ENCODE peak calls at places on chromosomes 5 and 9, in six cellular contexts. U is HepG2, X is mammary epithelial cell, A is PC-3, D is hepatocyte, F is IMR-90. N is an unnamed sample.

GRCh38 chr5:2139478-2139877 is 256.8 kb upstream of the IRX4 start:
- DNase-seq in U (no peak), X (no peak), A (no peak), D (no peak), F (no peak), N (peak; percentile 75)

GRCh38 chr5:142420521-142420920 is 95.7 kb upstream of the SPRY4 start:
- DNase-seq in U (no peak), X (no peak), A (no peak), D (no peak), F (peak; percentile 33), N (no peak)

GRCh38 chr5:143582869-143583268 is 179.4 kb upstream of the NR3C1 start:
- DNase-seq in U (no peak), X (peak; percentile 75), A (peak; percentile 79), D (no peak), F (peak; percentile 83), N (no peak)

GRCh38 chr9:82369251-82369945 is 380.8 kb downstream of the SPATA31D1 start:
- DNase-seq in U (no peak), X (no peak), A (no peak), D (peak; percentile 17), F (no peak), N (no peak)

GRCh38 chr5:31556461-31556860 is 24.4 kb downstream of the C5orf22 start:
- DNase-seq in U (no peak), X (peak; percentile 5), A (no peak), D (no peak), F (peak; percentile 75), N (no peak)

GRCh38 chr5:168851902-168852321 is 272.7 kb upstream of the PANK3 start:
- DNase-seq in U (no peak), X (peak; percentile 91), A (peak; percentile 54), D (peak; percentile 50), F (no peak), N (no peak)

GRCh38 chr9:111298831-111299603 is 31.0 kb downstream of the OR2K2 start:
- DNase-seq in U (peak; percentile 22), X (peak; percentile 39), A (peak; percentile 73), D (peak; percentile 55), F (peak; percentile 81), N (peak; percentile 41)

GRCh38 chr5:176183321-176184074 is 54.7 kb upstream of the SIMC1 start:
- DNase-seq in U (no peak), X (no peak), A (no peak), D (no peak), F (no peak), N (no peak)

GRCh38 chr5:100889165-100889564 is 13.9 kb downstream of the ST8SIA4 start:
- DNase-seq in U (no peak), X (no peak), A (no peak), D (no peak), F (no peak), N (no peak)

GRCh38 chr9:35603506-35603985 is 1.5 kb upstream of the TESK1 start:
- DNase-seq in U (peak; percentile 28), X (peak; percentile 53), A (peak; percentile 30), D (peak; percentile 57), F (peak; percentile 86), N (peak; percentile 94)

GRCh38 chr5:23588841-23589240 is 81.4 kb downstream of the PRDM9 start:
- DNase-seq in U (no peak), X (no peak), A (no peak), D (no peak), F (no peak), N (no peak)

GRCh38 chr5:113177225-113177624 is 200.6 kb downstream of the DCP2 start:
- DNase-seq in U (peak; percentile 50), X (no peak), A (no peak), D (no peak), F (no peak), N (no peak)

GRCh38 chr9:84357235-84357634 is 16.7 kb upstream of the SLC28A3 start:
- DNase-seq in U (no peak), X (no peak), A (no peak), D (no peak), F (no peak), N (peak; percentile 75)

GRCh38 chr5:159947708-159948358 is 31.6 kb downstream of the ADRA1B start:
- DNase-seq in U (no peak), X (no peak), A (no peak), D (peak; percentile 25), F (peak; percentile 69), N (no peak)

GRCh38 chr5:87182622-87183021 is 85.1 kb upstream of the RASA1 start:
- DNase-seq in U (no peak), X (no peak), A (no peak), D (no peak), F (no peak), N (peak; percentile 13)

GRCh38 chr9:82535432-82535998 is 527.4 kb downstream of the RASEF start:
- DNase-seq in U (no peak), X (no peak), A (no peak), D (no peak), F (no peak), N (no peak)

GRCh38 chr5:154722936-154723335 is 32.2 kb upstream of the LARP1 start:
- DNase-seq in U (peak; percentile 44), X (no peak), A (no peak), D (no peak), F (no peak), N (no peak)

DNA sequence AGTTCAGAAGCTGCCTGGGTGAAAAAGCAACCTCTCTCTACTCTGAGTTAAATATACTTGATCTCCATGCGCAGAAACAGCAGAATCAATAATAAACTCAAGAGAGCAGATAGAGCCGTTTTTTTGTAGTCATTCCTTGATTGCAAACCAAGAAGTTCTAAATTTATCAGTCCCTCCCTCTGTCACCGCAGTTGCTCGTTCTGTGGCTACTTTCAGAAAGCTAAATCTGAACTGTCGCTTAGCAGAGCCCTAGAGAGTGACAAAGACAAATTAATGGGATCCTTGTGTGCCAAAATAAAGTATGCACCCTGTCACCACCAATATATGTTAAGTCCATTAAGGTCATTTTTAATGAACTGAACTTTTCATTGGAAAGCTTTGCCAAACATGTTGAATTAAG is 218.3 kb downstream of the ADAMTSL1 start:
- DNase-seq in U (no peak), X (no peak), A (no peak), D (no peak), F (no peak), N (peak; percentile 17)
- H3K4me3 ChIP-seq in U (no peak overlapping the region), X (no peak overlapping the region), A (no peak overlapping the region), D (no peak overlapping the region), F (no peak overlapping the region), N (no peak overlapping the region)

GRCh38 chr5:543755-544674 is 19.8 kb upstream of the SLC9A3 start:
- DNase-seq in U (no peak), X (no peak), A (no peak), D (no peak), F (no peak), N (peak; percentile 95)
- H3K4me2 ChIP-seq in U (no peak overlapping the region), X (no peak overlapping the region), A (no peak overlapping the region), D (no peak overlapping the region), F (no peak overlapping the region), N (peak overlapping the region; percentile 66)

GRCh38 chr9:112642126-112642525 is 75.8 kb downstream of the INIP start:
- DNase-seq in U (no peak), X (no peak), A (no peak), D (no peak), F (no peak), N (no peak)

GRCh38 chr9:112644449-112644965 is 73.4 kb downstream of the INIP start:
- DNase-seq in U (no peak), X (peak; percentile 53), A (no peak), D (no peak), F (no peak), N (no peak)

GRCh38 chr9:112648624-112649023 is 69.3 kb downstream of the INIP start:
- DNase-seq in U (no peak), X (no peak), A (no peak), D (no peak), F (no peak), N (no peak)

GRCh38 chr9:112647596-112647995 is 70.3 kb downstream of the INIP start:
- DNase-seq in U (no peak), X (peak; percentile 25), A (no peak), D (no peak), F (no peak), N (no peak)
- H3K4me3 ChIP-seq in U (no peak overlapping the region), X (no peak overlapping the region), A (no peak overlapping the region), D (no peak overlapping the region), F (no peak overlapping the region), N (no peak overlapping the region)

GRCh38 chr9:126915846-126916543 is 1.4 kb downstream of the RALGPS1 start:
- DNase-seq in U (peak; percentile 22), X (peak; percentile 68), A (no peak), D (peak; percentile 56), F (no peak), N (peak; percentile 29)
- H3K4me2 ChIP-seq in U (peak overlapping the region; percentile 93), X (peak overlapping the region; percentile 67), A (peak overlapping the region; percentile 81), D (peak overlapping the region; percentile 92), F (no peak overlapping the region), N (no peak overlapping the region)

DNA sequence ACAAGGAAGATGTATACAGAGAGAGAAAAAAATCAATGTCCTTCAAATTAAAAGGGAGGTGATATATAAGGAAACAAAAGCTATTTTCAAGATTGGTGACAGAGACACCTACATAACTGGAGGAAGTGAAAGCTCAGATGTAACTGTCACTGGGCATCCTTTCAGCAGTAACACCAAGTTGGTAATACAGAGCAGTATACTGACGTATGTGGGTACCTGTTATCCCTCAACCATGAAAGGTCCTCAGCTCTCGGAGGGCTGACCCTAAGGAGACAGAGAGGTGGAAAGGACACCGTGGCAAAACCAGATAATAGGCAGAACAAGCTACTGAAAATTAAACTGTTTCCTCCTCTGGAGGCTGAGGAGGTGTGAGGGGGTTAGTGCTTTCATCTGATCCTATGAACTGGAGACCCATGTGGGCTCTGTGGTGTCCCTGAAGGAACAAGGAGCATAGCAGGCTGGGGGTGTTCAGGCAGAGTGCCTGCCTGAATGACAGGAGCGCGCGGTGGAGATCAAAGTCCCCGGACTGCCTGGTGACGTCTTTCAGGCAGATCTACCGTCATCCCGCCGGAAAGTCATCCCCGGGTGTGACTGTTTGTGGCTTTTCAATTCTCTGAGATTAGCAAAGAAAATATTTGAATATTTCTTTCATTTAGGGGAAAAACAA is 130.2 kb upstream of the FSTL4 start:
- DNase-seq in U (no peak), X (no peak), A (no peak), D (peak; percentile 45), F (no peak), N (no peak)
- H3K4me3 ChIP-seq in U (no peak overlapping the region), X (no peak overlapping the region), A (no peak overlapping the region), D (no peak overlapping the region), F (no peak overlapping the region), N (no peak overlapping the region)

GRCh38 chr5:61299254-61299653 is 32.8 kb upstream of the ZSWIM6 start:
- DNase-seq in U (no peak), X (peak; percentile 93), A (no peak), D (no peak), F (no peak), N (no peak)
- H3K4me2 ChIP-seq in U (peak overlapping the region; percentile 61), X (peak overlapping the region; percentile 53), A (peak overlapping the region; percentile 39), D (no peak overlapping the region), F (peak overlapping the region; percentile 8), N (no peak overlapping the region)

N was measured in osteoblast.